ENCODE peak calls at places on chromosomes 13 and 19, in eight cellular contexts. E is tibial nerve, Q is breast epithelium, O is tibial artery, G is WERI-Rb-1, D is K562, K is spleen, X is dorsolateral prefrontal cortex. R is an unnamed sample. For H3K27me3, the result is how much of the 10 kb centered on the place peaks cover.

GRCh38 chr13:27005976-27006518 is 165.6 kb downstream of the USP12 start:
- DNase-seq in E (no peak), Q (no peak), O (no peak), G (no peak), D (no peak), K (peak), X (no peak), R (no peak)

GRCh38 chr13:96090240-96091101 is 564 bp downstream of the HS6ST3 start:
- DNase-seq in E (no peak), Q (no peak), O (no peak), G (peak), D (no peak), K (no peak), X (peak), R (no peak)

GRCh38 chr19:39997595-39998216 is 846 bp downstream of the ZNF546 start:
- DNase-seq in E (no peak), Q (no peak), O (no peak), G (no peak), D (peak), K (no peak), X (no peak), R (no peak)

GRCh38 chr13:94427313-94427712 is 52.2 kb downstream of the DCT start:
- DNase-seq in E (no peak), Q (no peak), O (no peak), G (peak), D (no peak), K (no peak), X (no peak), R (no peak)

GRCh38 chr19:31066385-31066784 is 282.9 kb downstream of the TSHZ3 start:
- DNase-seq in E (peak), Q (no peak), O (no peak), G (no peak), D (no peak), K (no peak), X (no peak), R (peak)

GRCh38 chr13:102231486-102231885 is 170.4 kb downstream of the FGF14 start:
- DNase-seq in E (no peak), Q (no peak), O (no peak), G (no peak), D (no peak), K (no peak), X (no peak), R (no peak)

GRCh38 chr19:31610036-31610435 is 260.8 kb upstream of the TSHZ3 start:
- DNase-seq in E (no peak), Q (no peak), O (no peak), G (no peak), D (no peak), K (no peak), X (no peak), R (no peak)

GRCh38 chr13:114275309-114275708 is 6.1 kb upstream of the UPF3A start:
- DNase-seq in E (peak), Q (no peak), O (peak), G (no peak), D (no peak), K (no peak), X (no peak), R (no peak)

GRCh38 chr13:20714563-20715339 is 11.3 kb downstream of the IL17D start:
- DNase-seq in E (peak), Q (no peak), O (peak), G (no peak), D (no peak), K (no peak), X (no peak), R (peak)

GRCh38 chr13:93948523-93948922 is 531.0 kb downstream of the DCT start:
- DNase-seq in E (no peak), Q (no peak), O (no peak), G (no peak), D (no peak), K (no peak), X (no peak), R (no peak)

GRCh38 chr13:114109646-114110045 is 22.8 kb downstream of the RASA3 start:
- DNase-seq in E (no peak), Q (peak), O (peak), G (peak), D (no peak), K (peak), X (no peak), R (no peak)

GRCh38 chr19:52941941-52942370 is 18.7 kb upstream of the ZNF888 start:
- DNase-seq in E (peak), Q (no peak), O (peak), G (peak), D (no peak), K (peak), X (no peak), R (no peak)

GRCh38 chr19:49224856-49225255 is 67.3 kb downstream of the TRPM4 start:
- DNase-seq in E (no peak), Q (no peak), O (no peak), G (peak), D (peak), K (no peak), X (no peak), R (no peak)

GRCh38 chr19:3366104-3366760 is at the start of gene NFIC:
- DNase-seq in E (peak), Q (peak), O (peak), G (peak), D (peak), K (peak), X (no peak), R (no peak)

GRCh38 chr13:33723772-33724435 is 94.0 kb upstream of the RFC3 start:
- DNase-seq in E (peak), Q (peak), O (peak), G (peak), D (peak), K (peak), X (peak), R (peak)

GRCh38 chr19:4278926-4279529 is at the start of gene SHD:
- DNase-seq in E (no peak), Q (no peak), O (no peak), G (peak), D (peak), K (no peak), X (no peak), R (no peak)

GRCh38 chr13:112343591-112343990 is 32.6 kb upstream of the SPACA7 start:
- DNase-seq in E (no peak), Q (no peak), O (no peak), G (no peak), D (no peak), K (peak), X (no peak), R (no peak)

GRCh38 chr13:27137759-27138158 is 33.9 kb downstream of the USP12 start:
- DNase-seq in E (no peak), Q (no peak), O (no peak), G (no peak), D (no peak), K (no peak), X (peak), R (no peak)

GRCh38 chr19:6963937-6964336 is 57.3 kb downstream of the MBD3L2B start:
- DNase-seq in E (no peak), Q (no peak), O (no peak), G (peak), D (peak), K (no peak), X (no peak), R (no peak)

GRCh38 chr13:21465710-21466160 is 6.6 kb upstream of the ZDHHC20 start:
- DNase-seq in E (no peak), Q (no peak), O (no peak), G (no peak), D (no peak), K (no peak), X (no peak), R (no peak)

GRCh38 chr13:113151745-113152707 is 6.4 kb upstream of the PROZ start:
- DNase-seq in E (no peak), Q (no peak), O (no peak), G (peak), D (no peak), K (no peak), X (no peak), R (peak)

GRCh38 chr19:40465025-40465780 is at the start of gene BLVRB:
- DNase-seq in E (peak), Q (no peak), O (peak), G (no peak), D (peak), K (no peak), X (no peak), R (no peak)

GRCh38 chr19:40582467-40582866 is 5.8 kb downstream of the SHKBP1 start:
- DNase-seq in E (no peak), Q (no peak), O (no peak), G (no peak), D (no peak), K (no peak), X (no peak), R (no peak)

GRCh38 chr19:41910992-41911888 is 17.0 kb downstream of the ERFL start:
- DNase-seq in E (no peak), Q (no peak), O (no peak), G (no peak), D (no peak), K (no peak), X (no peak), R (no peak)

GRCh38 chr19:46813570-46814358 is 25.4 kb upstream of the SLC1A5 start:
- DNase-seq in E (peak), Q (peak), O (peak), G (no peak), D (no peak), K (peak), X (no peak), R (no peak)

GRCh38 chr19:4456566-4456842 is 1.1 kb downstream of the UBXN6 start:
- DNase-seq in E (no peak), Q (no peak), O (no peak), G (peak), D (no peak), K (peak), X (no peak), R (no peak)

GRCh38 chr13:81395368-81395767 is 1054.4 kb upstream of the SPRY2 start:
- DNase-seq in E (no peak), Q (no peak), O (no peak), G (no peak), D (peak), K (no peak), X (no peak), R (no peak)

GRCh38 chr13:94829201-94829600 is 116.9 kb upstream of the SOX21 start:
- DNase-seq in E (no peak), Q (no peak), O (no peak), G (peak), D (no peak), K (no peak), X (no peak), R (no peak)

GRCh38 chr19:11196406-11197287 is 698 bp downstream of the KANK2 start:
- DNase-seq in E (no peak), Q (no peak), O (no peak), G (peak), D (peak), K (peak), X (no peak), R (no peak)

GRCh38 chr19:11194173-11194572 is 3.2 kb downstream of the KANK2 start:
- DNase-seq in E (no peak), Q (no peak), O (no peak), G (no peak), D (no peak), K (no peak), X (no peak), R (no peak)

GRCh38 chr19:11194657-11195056 is 2.7 kb downstream of the KANK2 start:
- DNase-seq in E (no peak), Q (no peak), O (no peak), G (no peak), D (no peak), K (no peak), X (no peak), R (no peak)

GRCh38 chr19:11195169-11195568 is 2.2 kb downstream of the KANK2 start:
- DNase-seq in E (no peak), Q (no peak), O (no peak), G (no peak), D (no peak), K (no peak), X (no peak), R (no peak)

GRCh38 chr19:11195681-11196080 is 1.7 kb downstream of the KANK2 start:
- DNase-seq in E (no peak), Q (no peak), O (no peak), G (no peak), D (no peak), K (no peak), X (no peak), R (no peak)
- H3K27ac ChIP-seq in E (peak), Q (peak), O (peak), G (no peak), D (no peak), K (peak), X (no peak), R (peak)

DNA sequence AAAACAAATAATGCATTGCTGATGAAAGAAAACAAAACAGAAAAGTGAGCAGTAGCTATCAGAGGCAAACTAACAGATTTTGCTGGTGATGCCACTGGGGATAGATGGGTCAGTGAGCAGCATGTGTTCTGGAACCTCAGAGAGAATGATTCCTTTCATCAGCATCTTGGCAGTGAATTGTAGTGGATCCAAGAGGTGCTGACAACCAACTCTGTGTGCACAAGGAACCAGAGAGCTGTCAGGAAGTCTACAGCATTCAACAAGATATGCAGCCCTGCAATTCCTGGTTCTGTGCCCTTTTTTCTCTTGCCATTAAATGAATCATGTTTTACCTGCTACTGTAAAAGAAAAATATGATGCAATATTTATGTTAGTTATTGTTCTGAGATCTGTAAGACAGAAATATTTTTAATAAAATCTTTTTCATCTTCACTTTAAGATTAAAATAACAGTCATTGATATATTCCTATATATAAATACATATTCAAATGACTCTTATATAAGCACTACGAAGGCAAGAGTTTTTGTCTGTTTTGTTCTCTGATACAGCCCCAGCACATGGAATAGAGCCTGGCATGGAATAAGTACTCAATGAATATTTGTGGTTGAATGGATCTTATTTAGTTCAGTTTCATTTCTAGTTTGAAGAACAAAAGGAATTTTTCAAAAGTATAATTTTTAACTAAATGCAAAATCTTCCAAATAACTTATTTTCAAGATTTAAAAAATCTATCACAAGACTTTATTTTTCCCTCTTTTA is 80.8 kb downstream of the FREM2 start:
- DNase-seq in E (no peak), Q (no peak), O (no peak), G (no peak), D (no peak), K (no peak), X (peak), R (no peak)
- H3K27me3 ChIP-seq in E (under half), Q (under half), O (under half), G (under half), D (under half), K (under half), X (under half), R (under half)

DNA sequence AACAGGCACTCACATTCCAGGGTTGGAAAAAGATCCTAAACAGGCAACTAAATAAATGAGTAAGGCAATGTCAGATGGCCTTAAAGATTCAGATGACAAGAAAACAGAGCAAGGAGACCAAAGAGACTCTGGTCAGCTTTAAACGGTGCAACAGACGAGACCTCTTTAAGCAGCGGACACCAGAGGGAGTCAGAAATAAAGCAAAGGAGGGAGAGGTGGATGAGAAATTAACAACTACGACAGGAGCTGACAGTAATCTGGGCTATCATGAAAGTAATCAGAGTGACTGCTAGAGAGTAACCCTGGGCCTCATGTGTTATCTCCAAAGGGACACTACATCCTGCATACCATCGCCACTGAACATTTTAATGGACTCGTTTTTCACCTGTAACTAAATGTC is 1.1 kb downstream of the ZNF550 start:
- DNase-seq in E (no peak), Q (no peak), O (no peak), G (peak), D (peak), K (no peak), X (no peak), R (no peak)
- TF ChIP-seq CTCF in E (no peak), Q (no peak), O (no peak), G (peak), D (no peak), K (no peak), X (no peak), R (peak)

DNA sequence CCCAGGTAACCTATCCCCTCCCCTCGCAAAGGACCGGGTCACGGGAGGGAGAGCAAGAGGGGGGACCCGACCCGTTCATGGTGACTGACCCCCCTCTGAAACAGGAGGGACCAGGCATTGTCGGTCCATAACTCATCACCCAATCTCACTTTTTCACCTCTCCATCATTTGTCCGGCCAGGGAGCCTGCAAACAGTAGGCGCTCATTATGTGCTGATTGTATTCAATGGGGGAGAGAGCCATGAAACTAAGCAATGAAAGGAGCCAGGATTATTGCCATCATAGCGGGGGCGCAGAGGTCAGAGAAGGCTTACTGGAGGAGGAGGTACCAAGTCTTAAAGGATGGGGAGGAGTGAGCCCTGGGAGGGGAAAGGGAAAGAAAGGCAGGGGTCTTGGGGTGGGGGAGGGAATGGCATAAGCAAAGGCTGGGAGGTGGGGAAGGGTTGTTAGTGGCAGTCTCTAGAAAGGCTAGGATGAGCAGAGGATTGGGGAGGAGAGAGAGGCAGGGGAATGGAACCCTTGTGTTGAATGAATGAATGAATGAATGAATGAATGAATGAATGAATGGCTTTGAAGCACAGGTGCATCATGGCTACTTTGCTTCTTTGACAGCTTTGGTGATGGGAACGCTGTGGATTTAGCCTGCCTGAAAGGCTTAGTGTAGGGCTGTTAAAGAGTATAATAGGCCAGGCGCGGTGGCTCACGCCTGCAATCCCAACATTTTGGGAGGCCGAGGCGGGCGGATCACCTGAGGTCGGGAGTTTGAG is 1.4 kb downstream of the SHFL start:
- DNase-seq in E (no peak), Q (no peak), O (no peak), G (no peak), D (no peak), K (no peak), X (no peak), R (no peak)
- H3K27ac ChIP-seq in E (peak), Q (peak), O (peak), G (no peak), D (no peak), K (peak), X (peak), R (no peak)

DNA sequence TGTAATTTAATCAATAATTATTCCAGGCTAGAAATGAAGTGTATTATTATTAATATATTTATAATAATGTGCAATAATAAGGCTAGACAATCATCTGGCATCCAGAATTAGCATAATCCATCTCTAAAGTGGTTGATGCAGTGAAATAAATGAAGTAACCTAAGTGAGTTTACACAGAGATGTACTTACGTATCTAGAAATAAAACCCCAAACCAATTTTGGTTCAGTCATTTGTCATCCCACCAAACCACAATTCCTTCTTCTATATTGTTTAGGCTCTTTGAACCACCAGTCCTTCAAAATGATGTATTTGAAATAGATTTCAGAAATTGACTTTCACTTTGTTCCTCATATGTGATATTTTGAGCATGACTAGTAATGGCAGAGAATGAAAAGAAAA is 247.6 kb upstream of the MIR17HG start:
- DNase-seq in E (no peak), Q (no peak), O (no peak), G (no peak), D (no peak), K (no peak), X (no peak), R (no peak)
- H3K27me3 ChIP-seq in E (under half), Q (under half), O (under half), G (under half), D (under half), K (under half), X (under half), R (under half)

DNA sequence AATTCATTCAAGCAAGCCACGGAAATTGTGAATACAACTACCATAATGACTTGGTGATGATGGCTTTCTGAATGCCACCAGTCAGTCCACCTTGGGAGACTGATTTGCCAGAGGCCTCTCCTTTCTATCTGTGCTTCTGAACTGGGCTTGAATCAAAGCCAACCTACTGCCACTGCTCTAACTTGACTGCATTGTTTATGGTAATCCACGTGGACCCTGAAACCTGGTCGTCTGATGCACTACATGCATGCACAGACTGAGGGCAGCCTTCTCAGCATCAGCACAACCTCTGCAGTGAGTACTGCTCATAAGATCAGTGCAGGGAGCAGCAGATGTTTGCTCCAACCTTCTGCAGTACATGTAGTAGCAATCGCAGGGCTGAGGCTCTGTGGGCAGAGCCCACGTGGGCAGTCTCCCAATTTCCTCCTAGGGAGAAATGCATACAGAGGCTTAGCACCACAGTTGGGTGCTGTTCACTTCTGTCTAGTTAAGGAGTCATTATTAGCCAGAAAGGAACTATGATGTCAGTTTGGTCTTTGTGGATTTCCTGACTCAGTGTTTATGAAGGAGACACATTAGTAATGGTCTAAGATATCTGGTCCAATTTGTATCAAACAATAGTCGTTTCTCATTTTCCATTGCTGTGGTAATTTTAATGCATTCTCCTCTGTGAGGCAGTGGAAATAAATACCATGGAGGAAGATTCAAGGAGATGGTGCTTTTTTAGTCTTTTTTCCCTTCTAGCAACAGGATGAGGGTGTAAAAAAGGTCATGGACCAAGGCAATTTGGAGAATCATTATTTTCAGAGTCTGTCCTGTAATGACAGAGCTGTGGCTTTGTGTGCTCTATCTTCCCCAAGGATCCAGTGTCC is 82.5 kb downstream of the AKAP11 start:
- DNase-seq in E (no peak), Q (no peak), O (no peak), G (no peak), D (no peak), K (no peak), X (peak), R (peak)
- TF ChIP-seq CTCF in E (no peak), Q (no peak), O (no peak), G (no peak), D (no peak), K (no peak), X (no peak), R (peak)

GRCh38 chr13:41465965-41466364 is 8.6 kb downstream of the RGCC start:
- DNase-seq in E (no peak), Q (no peak), O (no peak), G (no peak), D (no peak), K (no peak), X (no peak), R (no peak)
- H3K27ac ChIP-seq in E (peak), Q (peak), O (no peak), G (no peak), D (peak), K (peak), X (peak), R (no peak)

R was measured in AG04450.